ENCODE peak calls at places on chromosome 14, in eight cellular contexts. One of them, this sample, is unnamed.

GRCh38 chr14:95197498-95198010 is 40.2 kb upstream of the DICER1 start:
- DNase-seq in upper lobe of left lung: peak
- DNase-seq in upper lobe of right lung: no peak
- DNase-seq in left ventricle myocardium inferior: no peak
- DNase-seq in progenitor cell of endocrine pancreas: peak
- DNase-seq in fibroblast of lung: no peak
- DNase-seq in heart left ventricle: no peak
- DNase-seq in HepG2: no peak
- DNase-seq in this sample: no peak

GRCh38 chr14:57889245-57889644 is 23.4 kb upstream of the SLC35F4 start:
- DNase-seq in heart left ventricle: peak
- DNase-seq in HepG2: no peak
- DNase-seq in fibroblast of lung: peak
- DNase-seq in left ventricle myocardium inferior: peak
- DNase-seq in upper lobe of right lung: peak
- DNase-seq in upper lobe of left lung: peak
- DNase-seq in progenitor cell of endocrine pancreas: no peak
- DNase-seq in this sample: no peak

GRCh38 chr14:22886500-22887259 is 3.7 kb downstream of the REM2 start:
- DNase-seq in upper lobe of right lung: peak
- DNase-seq in progenitor cell of endocrine pancreas: peak
- DNase-seq in HepG2: no peak
- DNase-seq in heart left ventricle: peak
- DNase-seq in left ventricle myocardium inferior: peak
- DNase-seq in upper lobe of left lung: peak
- DNase-seq in fibroblast of lung: peak
- DNase-seq in this sample: no peak

GRCh38 chr14:101914083-101914482 is 50.3 kb upstream of the DYNC1H1 start:
- DNase-seq in HepG2: no peak
- DNase-seq in upper lobe of left lung: no peak
- DNase-seq in upper lobe of right lung: no peak
- DNase-seq in progenitor cell of endocrine pancreas: no peak
- DNase-seq in heart left ventricle: no peak
- DNase-seq in left ventricle myocardium inferior: no peak
- DNase-seq in fibroblast of lung: no peak
- DNase-seq in this sample: no peak

GRCh38 chr14:103905861-103906456 is 22.3 kb upstream of the TDRD9 start:
- DNase-seq in left ventricle myocardium inferior: no peak
- DNase-seq in heart left ventricle: no peak
- DNase-seq in fibroblast of lung: no peak
- DNase-seq in progenitor cell of endocrine pancreas: no peak
- DNase-seq in upper lobe of left lung: no peak
- DNase-seq in HepG2: no peak
- DNase-seq in upper lobe of right lung: no peak
- DNase-seq in this sample: no peak

GRCh38 chr14:69687963-69688649 is 76.7 kb downstream of the SUSD6 start:
- DNase-seq in progenitor cell of endocrine pancreas: no peak
- DNase-seq in upper lobe of right lung: no peak
- DNase-seq in upper lobe of left lung: no peak
- DNase-seq in HepG2: peak
- DNase-seq in heart left ventricle: no peak
- DNase-seq in left ventricle myocardium inferior: no peak
- DNase-seq in fibroblast of lung: no peak
- DNase-seq in this sample: no peak

GRCh38 chr14:36915089-36915488 is 253.4 kb downstream of the PAX9 start:
- DNase-seq in heart left ventricle: no peak
- DNase-seq in HepG2: no peak
- DNase-seq in fibroblast of lung: no peak
- DNase-seq in upper lobe of right lung: no peak
- DNase-seq in left ventricle myocardium inferior: no peak
- DNase-seq in progenitor cell of endocrine pancreas: no peak
- DNase-seq in upper lobe of left lung: no peak
- DNase-seq in this sample: no peak

GRCh38 chr14:50001999-50002925 is 109.4 kb downstream of the ARF6 start:
- DNase-seq in left ventricle myocardium inferior: no peak
- DNase-seq in progenitor cell of endocrine pancreas: no peak
- DNase-seq in upper lobe of right lung: no peak
- DNase-seq in upper lobe of left lung: peak
- DNase-seq in HepG2: no peak
- DNase-seq in heart left ventricle: no peak
- DNase-seq in fibroblast of lung: no peak
- DNase-seq in this sample: no peak

GRCh38 chr14:21940887-21941855 is 267.6 kb upstream of the OR4E1 start:
- DNase-seq in left ventricle myocardium inferior: no peak
- DNase-seq in upper lobe of right lung: no peak
- DNase-seq in HepG2: peak
- DNase-seq in progenitor cell of endocrine pancreas: no peak
- DNase-seq in heart left ventricle: no peak
- DNase-seq in fibroblast of lung: peak
- DNase-seq in upper lobe of left lung: no peak
- DNase-seq in this sample: no peak

GRCh38 chr14:66649515-66649914 is 141.6 kb downstream of the GPHN start:
- DNase-seq in fibroblast of lung: no peak
- DNase-seq in progenitor cell of endocrine pancreas: no peak
- DNase-seq in HepG2: no peak
- DNase-seq in left ventricle myocardium inferior: no peak
- DNase-seq in upper lobe of right lung: no peak
- DNase-seq in heart left ventricle: no peak
- DNase-seq in upper lobe of left lung: no peak
- DNase-seq in this sample: no peak

GRCh38 chr14:99381688-99382060 is 99.0 kb downstream of the SETD3 start:
- DNase-seq in progenitor cell of endocrine pancreas: no peak
- DNase-seq in HepG2: no peak
- DNase-seq in heart left ventricle: no peak
- DNase-seq in left ventricle myocardium inferior: no peak
- DNase-seq in upper lobe of left lung: no peak
- DNase-seq in fibroblast of lung: no peak
- DNase-seq in upper lobe of right lung: no peak
- DNase-seq in this sample: no peak

GRCh38 chr14:89473569-89473968 is 56.5 kb upstream of the FOXN3 start:
- DNase-seq in progenitor cell of endocrine pancreas: no peak
- DNase-seq in upper lobe of left lung: no peak
- DNase-seq in fibroblast of lung: peak
- DNase-seq in HepG2: no peak
- DNase-seq in left ventricle myocardium inferior: no peak
- DNase-seq in heart left ventricle: no peak
- DNase-seq in upper lobe of right lung: no peak
- DNase-seq in this sample: no peak

GRCh38 chr14:72607386-72608125 is 286.3 kb downstream of the DPF3 start:
- DNase-seq in left ventricle myocardium inferior: no peak
- DNase-seq in progenitor cell of endocrine pancreas: no peak
- DNase-seq in fibroblast of lung: peak
- DNase-seq in upper lobe of left lung: no peak
- DNase-seq in heart left ventricle: no peak
- DNase-seq in upper lobe of right lung: no peak
- DNase-seq in HepG2: no peak
- DNase-seq in this sample: no peak

DNA sequence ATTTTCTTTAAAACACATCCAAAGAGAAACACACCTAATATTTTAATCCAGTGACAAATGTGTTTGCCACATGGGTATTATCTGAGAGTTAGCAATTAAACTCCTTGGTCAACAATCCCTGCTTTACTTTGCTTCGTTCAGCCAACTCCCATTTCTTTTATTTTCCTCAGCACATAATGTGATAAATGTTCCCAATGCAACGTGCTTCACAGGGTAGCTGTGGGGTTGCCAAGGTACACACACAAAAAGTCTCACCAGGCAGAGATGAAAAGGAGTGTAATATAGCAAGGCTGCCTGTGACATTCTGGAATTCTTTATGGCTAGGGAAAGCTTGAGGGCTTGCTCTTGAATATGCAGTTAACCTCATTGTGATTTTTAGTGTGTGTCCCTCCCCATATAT is 208.0 kb upstream of the DIO2 start:
- DNase-seq in progenitor cell of endocrine pancreas: no peak
- DNase-seq in upper lobe of right lung: no peak
- DNase-seq in heart left ventricle: no peak
- DNase-seq in HepG2: no peak
- DNase-seq in fibroblast of lung: no peak
- DNase-seq in left ventricle myocardium inferior: no peak
- DNase-seq in upper lobe of left lung: no peak
- DNase-seq in this sample: no peak
- TF ChIP-seq CTCF in progenitor cell of endocrine pancreas: no peak
- TF ChIP-seq CTCF in upper lobe of right lung: no peak
- TF ChIP-seq CTCF in heart left ventricle: no peak
- TF ChIP-seq CTCF in HepG2: no peak
- TF ChIP-seq CTCF in fibroblast of lung: no peak
- TF ChIP-seq CTCF in left ventricle myocardium inferior: no peak
- TF ChIP-seq CTCF in upper lobe of left lung: no peak
- TF ChIP-seq CTCF in this sample: no peak

DNA sequence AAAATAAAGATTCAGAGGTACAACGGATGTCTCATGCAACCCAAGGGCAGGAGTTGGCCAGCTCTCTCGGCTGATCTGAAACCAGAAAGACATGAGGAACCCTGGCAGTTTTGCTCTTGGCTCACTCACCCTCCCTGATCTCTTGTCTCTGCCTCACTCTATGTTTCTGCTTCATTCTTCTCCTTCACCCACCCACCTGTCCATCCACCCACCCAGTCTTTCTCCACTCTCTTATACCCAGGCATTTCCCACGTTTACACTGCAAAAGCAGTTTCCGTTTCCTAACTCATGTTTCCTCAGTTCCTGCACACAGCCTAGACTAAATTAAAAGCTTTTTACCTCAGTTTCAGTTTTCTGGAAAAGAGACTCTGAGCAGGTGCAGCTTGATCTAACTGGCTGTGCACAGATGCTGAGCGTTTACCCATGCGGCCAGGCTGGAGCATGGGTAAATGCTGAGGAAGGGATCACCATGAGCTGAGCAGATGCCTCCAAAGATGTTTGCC is 157.6 kb downstream of the PRKCH start:
- DNase-seq in fibroblast of lung: no peak
- DNase-seq in left ventricle myocardium inferior: no peak
- DNase-seq in heart left ventricle: no peak
- DNase-seq in upper lobe of left lung: peak
- DNase-seq in progenitor cell of endocrine pancreas: no peak
- DNase-seq in HepG2: no peak
- DNase-seq in upper lobe of right lung: no peak
- DNase-seq in this sample: peak
- TF ChIP-seq CTCF in fibroblast of lung: no peak
- TF ChIP-seq CTCF in left ventricle myocardium inferior: no peak
- TF ChIP-seq CTCF in heart left ventricle: no peak
- TF ChIP-seq CTCF in upper lobe of left lung: no peak
- TF ChIP-seq CTCF in progenitor cell of endocrine pancreas: no peak
- TF ChIP-seq CTCF in HepG2: no peak
- TF ChIP-seq CTCF in upper lobe of right lung: no peak
- TF ChIP-seq CTCF in this sample: no peak

DNA sequence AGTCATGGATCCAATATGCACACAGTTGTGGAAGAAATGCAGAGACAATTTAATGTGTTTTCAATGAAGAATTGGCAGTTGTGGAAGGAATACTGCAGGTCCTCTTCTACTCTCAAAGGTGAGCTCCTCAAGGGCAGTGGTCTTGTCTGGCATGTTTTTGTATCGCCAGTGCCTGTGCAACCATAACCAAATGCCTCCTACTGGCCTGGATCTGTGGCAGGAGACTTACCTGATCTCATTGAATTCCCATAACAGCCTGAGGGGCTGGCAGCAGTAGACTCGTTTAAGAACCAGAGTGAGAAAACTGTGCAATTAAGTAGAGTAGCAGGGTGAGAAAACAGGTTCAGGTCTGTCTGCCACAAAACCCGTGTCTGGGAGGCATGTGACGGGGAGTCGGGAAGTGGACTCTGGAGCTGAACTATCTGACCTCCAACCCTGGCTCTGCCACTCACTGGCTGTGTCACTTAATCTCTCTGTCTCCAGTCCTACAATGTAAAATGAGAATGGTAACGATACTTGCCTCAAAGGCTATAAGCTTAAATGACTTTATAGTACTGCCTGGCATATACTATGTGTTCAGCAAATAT is 268.2 kb upstream of the SSTR1 start:
- DNase-seq in upper lobe of left lung: no peak
- DNase-seq in upper lobe of right lung: no peak
- DNase-seq in fibroblast of lung: no peak
- DNase-seq in HepG2: peak
- DNase-seq in progenitor cell of endocrine pancreas: no peak
- DNase-seq in left ventricle myocardium inferior: no peak
- DNase-seq in heart left ventricle: no peak
- DNase-seq in this sample: no peak
- TF ChIP-seq CTCF in upper lobe of left lung: no peak
- TF ChIP-seq CTCF in upper lobe of right lung: no peak
- TF ChIP-seq CTCF in fibroblast of lung: no peak
- TF ChIP-seq CTCF in HepG2: no peak
- TF ChIP-seq CTCF in progenitor cell of endocrine pancreas: no peak
- TF ChIP-seq CTCF in left ventricle myocardium inferior: no peak
- TF ChIP-seq CTCF in heart left ventricle: no peak
- TF ChIP-seq CTCF in this sample: no peak

GRCh38 chr14:54256156-54256555 is 140.7 kb upstream of the CDKN3 start:
- DNase-seq in upper lobe of left lung: no peak
- DNase-seq in heart left ventricle: no peak
- DNase-seq in fibroblast of lung: no peak
- DNase-seq in HepG2: no peak
- DNase-seq in left ventricle myocardium inferior: no peak
- DNase-seq in upper lobe of right lung: no peak
- DNase-seq in progenitor cell of endocrine pancreas: no peak
- DNase-seq in this sample: no peak

GRCh38 chr14:54251356-54251755 is 145.5 kb upstream of the CDKN3 start:
- DNase-seq in progenitor cell of endocrine pancreas: no peak
- DNase-seq in upper lobe of right lung: no peak
- DNase-seq in heart left ventricle: no peak
- DNase-seq in HepG2: no peak
- DNase-seq in left ventricle myocardium inferior: no peak
- DNase-seq in fibroblast of lung: no peak
- DNase-seq in upper lobe of left lung: no peak
- DNase-seq in this sample: no peak

GRCh38 chr14:54253195-54253947 is 143.4 kb upstream of the CDKN3 start:
- DNase-seq in upper lobe of left lung: no peak
- DNase-seq in HepG2: peak
- DNase-seq in fibroblast of lung: peak
- DNase-seq in progenitor cell of endocrine pancreas: no peak
- DNase-seq in upper lobe of right lung: no peak
- DNase-seq in left ventricle myocardium inferior: no peak
- DNase-seq in heart left ventricle: no peak
- DNase-seq in this sample: no peak

GRCh38 chr14:54257424-54257823 is 139.4 kb upstream of the CDKN3 start:
- DNase-seq in left ventricle myocardium inferior: no peak
- DNase-seq in upper lobe of right lung: no peak
- DNase-seq in upper lobe of left lung: no peak
- DNase-seq in HepG2: no peak
- DNase-seq in heart left ventricle: no peak
- DNase-seq in progenitor cell of endocrine pancreas: no peak
- DNase-seq in fibroblast of lung: no peak
- DNase-seq in this sample: no peak

GRCh38 chr14:54252072-54252730 is 144.6 kb upstream of the CDKN3 start:
- DNase-seq in fibroblast of lung: peak
- DNase-seq in progenitor cell of endocrine pancreas: no peak
- DNase-seq in left ventricle myocardium inferior: no peak
- DNase-seq in upper lobe of right lung: no peak
- DNase-seq in heart left ventricle: no peak
- DNase-seq in HepG2: peak
- DNase-seq in upper lobe of left lung: no peak
- DNase-seq in this sample: no peak
- TF ChIP-seq CTCF in fibroblast of lung: no peak
- TF ChIP-seq CTCF in progenitor cell of endocrine pancreas: no peak
- TF ChIP-seq CTCF in left ventricle myocardium inferior: no peak
- TF ChIP-seq CTCF in upper lobe of right lung: no peak
- TF ChIP-seq CTCF in heart left ventricle: no peak
- TF ChIP-seq CTCF in HepG2: no peak
- TF ChIP-seq CTCF in upper lobe of left lung: no peak
- TF ChIP-seq CTCF in this sample: no peak

This sample was measured in CD14-positive monocyte.